ENCODE peak calls at places on chromosomes 11 and 22, in six cellular contexts. Q, H, S, Y, M and D are unnamed samples. For H3K4me1 and H3K36me3, the result is how much of the 10 kb centered on the place peaks cover.

GRCh38 chr22:45125198-45125597 is 38.5 kb upstream of the NUP50 start:
- DNase-seq in Q (no peak), H (no peak), S (no peak), Y (no peak), M (no peak), D (peak)

GRCh38 chr11:44775366-44776356 is 48.9 kb downstream of the TSPAN18 start:
- DNase-seq in Q (peak), H (peak), S (peak), Y (no peak), M (no peak), D (no peak)

GRCh38 chr11:117563556-117563955 is 233.5 kb downstream of the DSCAML1 start:
- DNase-seq in Q (peak), H (no peak), S (no peak), Y (no peak), M (no peak), D (no peak)

GRCh38 chr11:65132988-65133700 is 1.2 kb downstream of the SYVN1 start:
- DNase-seq in Q (peak), H (peak), S (peak), Y (no peak), M (peak), D (peak)

GRCh38 chr22:27514612-27515011 is 286.9 kb downstream of the MN1 start:
- DNase-seq in Q (no peak), H (no peak), S (no peak), Y (no peak), M (no peak), D (no peak)

GRCh38 chr11:12239396-12240298 is 129.3 kb downstream of the MICAL2 start:
- DNase-seq in Q (no peak), H (peak), S (no peak), Y (no peak), M (peak), D (no peak)

GRCh38 chr11:69981119-69981770 is 96.9 kb upstream of the ANO1 start:
- DNase-seq in Q (peak), H (no peak), S (no peak), Y (no peak), M (no peak), D (no peak)

GRCh38 chr11:16745950-16746349 is 7.5 kb downstream of the C11orf58 start:
- DNase-seq in Q (no peak), H (no peak), S (no peak), Y (no peak), M (no peak), D (no peak)

GRCh38 chr11:75270896-75271415 is 30.4 kb downstream of the TPBGL start:
- DNase-seq in Q (peak), H (no peak), S (peak), Y (no peak), M (no peak), D (no peak)

GRCh38 chr11:46697303-46697702 is 3.1 kb downstream of the ARHGAP1 start:
- DNase-seq in Q (no peak), H (no peak), S (no peak), Y (no peak), M (no peak), D (no peak)

GRCh38 chr11:25794804-25795203 is 537.1 kb upstream of the ANO3 start:
- DNase-seq in Q (no peak), H (no peak), S (no peak), Y (no peak), M (no peak), D (no peak)

GRCh38 chr11:64890084-64890944 is 11.9 kb upstream of the EHD1 start:
- DNase-seq in Q (no peak), H (no peak), S (peak), Y (no peak), M (no peak), D (no peak)

GRCh38 chr11:91981995-91982394 is 242.6 kb upstream of the FAT3 start:
- DNase-seq in Q (no peak), H (peak), S (peak), Y (peak), M (no peak), D (no peak)

GRCh38 chr11:7890417-7891179 is 40.5 kb downstream of the OR10A6 start:
- DNase-seq in Q (no peak), H (no peak), S (no peak), Y (no peak), M (no peak), D (no peak)

GRCh38 chr11:16278273-16278672 is 78.1 kb downstream of the SOX6 start:
- DNase-seq in Q (no peak), H (no peak), S (no peak), Y (no peak), M (no peak), D (no peak)

GRCh38 chr22:45435544-45436139 is 22.1 kb downstream of the RIBC2 start:
- DNase-seq in Q (peak), H (peak), S (peak), Y (peak), M (peak), D (peak)

GRCh38 chr11:76588455-76589325 is 81.9 kb downstream of the LRRC32 start:
- DNase-seq in Q (peak), H (peak), S (peak), Y (no peak), M (peak), D (no peak)

GRCh38 chr11:67545280-67545679 is 22.0 kb upstream of the CABP2 start:
- DNase-seq in Q (no peak), H (no peak), S (peak), Y (no peak), M (no peak), D (no peak)

GRCh38 chr22:36860821-36861659 is at the start of gene NCF4:
- DNase-seq in Q (peak), H (peak), S (peak), Y (peak), M (peak), D (no peak)

GRCh38 chr11:20066013-20066782 is 94.1 kb downstream of the DBX1 start:
- DNase-seq in Q (no peak), H (no peak), S (no peak), Y (no peak), M (no peak), D (no peak)

GRCh38 chr11:8689726-8690255 is 7.2 kb downstream of the RPL27A start:
- DNase-seq in Q (peak), H (no peak), S (no peak), Y (no peak), M (no peak), D (no peak)

GRCh38 chr22:19715286-19715939 is 1.1 kb downstream of the SEPTIN5 start:
- DNase-seq in Q (peak), H (no peak), S (no peak), Y (no peak), M (no peak), D (no peak)

GRCh38 chr11:113022267-113022666 is 61.0 kb downstream of the NCAM1 start:
- DNase-seq in Q (no peak), H (no peak), S (no peak), Y (no peak), M (no peak), D (no peak)

GRCh38 chr22:46017166-46017565 is 40.2 kb upstream of the WNT7B start:
- DNase-seq in Q (no peak), H (no peak), S (no peak), Y (no peak), M (no peak), D (no peak)

GRCh38 chr22:43878079-43878795 is 13.6 kb downstream of the PNPLA5 start:
- DNase-seq in Q (peak), H (no peak), S (no peak), Y (no peak), M (no peak), D (no peak)

GRCh38 chr22:45502215-45503070 is at the start of gene FBLN1:
- DNase-seq in Q (no peak), H (no peak), S (no peak), Y (no peak), M (peak), D (peak)

GRCh38 chr11:8768625-8769333 is 86.2 kb downstream of the RPL27A start:
- DNase-seq in Q (no peak), H (peak), S (no peak), Y (peak), M (no peak), D (peak)

GRCh38 chr11:132062541-132062940 is 692.1 kb downstream of the NTM start:
- DNase-seq in Q (no peak), H (no peak), S (no peak), Y (no peak), M (no peak), D (peak)

GRCh38 chr11:68215524-68216170 is 2.6 kb upstream of the KMT5B start:
- DNase-seq in Q (no peak), H (no peak), S (no peak), Y (no peak), M (no peak), D (no peak)

GRCh38 chr11:44952500-44953260 is 2.0 kb upstream of the TP53I11 start:
- DNase-seq in Q (no peak), H (no peak), S (no peak), Y (no peak), M (no peak), D (no peak)

GRCh38 chr11:26983645-26984044 is 10.3 kb upstream of the FIBIN start:
- DNase-seq in Q (no peak), H (no peak), S (no peak), Y (no peak), M (no peak), D (no peak)

GRCh38 chr11:74185695-74186094 is 14.6 kb downstream of the PPME1 start:
- DNase-seq in Q (no peak), H (no peak), S (no peak), Y (no peak), M (no peak), D (no peak)

GRCh38 chr11:125807909-125808308 is 20.0 kb downstream of the PATE3 start:
- DNase-seq in Q (no peak), H (no peak), S (no peak), Y (no peak), M (no peak), D (no peak)

GRCh38 chr11:119155733-119156492 is 7.1 kb downstream of the ABCG4 start:
- DNase-seq in Q (no peak), H (no peak), S (peak), Y (no peak), M (no peak), D (peak)

GRCh38 chr11:119433369-119433749 is 10.4 kb upstream of the THY1 start:
- DNase-seq in Q (no peak), H (no peak), S (no peak), Y (no peak), M (no peak), D (peak)

DNA sequence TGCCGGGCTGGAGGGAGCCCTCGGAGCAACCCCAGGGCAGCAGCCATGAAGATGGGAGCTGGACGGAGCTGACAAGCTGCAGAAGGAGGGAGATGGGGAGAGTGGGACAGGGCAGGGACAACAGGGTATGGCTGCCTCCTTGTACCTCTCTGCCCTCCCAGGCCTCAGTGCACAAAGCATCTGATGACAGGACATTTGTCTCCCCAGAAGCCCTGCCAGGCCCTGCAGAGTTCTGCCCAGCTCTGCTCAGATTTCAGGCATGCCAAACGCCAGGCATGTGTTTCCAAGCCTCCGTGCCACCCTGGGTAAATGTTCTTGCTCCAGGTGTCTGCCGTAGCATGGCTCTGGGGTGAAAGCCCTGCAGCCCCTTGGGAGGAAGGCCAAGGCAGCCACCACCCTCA is 1.1 kb upstream of the IFITM10 start:
- DNase-seq in Q (peak), H (no peak), S (no peak), Y (no peak), M (no peak), D (no peak)
- H3K4me1 ChIP-seq in Q (half or more), H (under half), S (under half), Y (under half), M (under half), D (under half)

GRCh38 chr11:694563-695331 is at the start of gene DEAF1:
- DNase-seq in Q (peak), H (peak), S (peak), Y (peak), M (peak), D (peak)

GRCh38 chr11:693887-694562 is 997 bp downstream of the DEAF1 start:
- DNase-seq in Q (peak), H (no peak), S (peak), Y (no peak), M (peak), D (no peak)

GRCh38 chr11:691710-692590 is 3.1 kb downstream of the DEAF1 start:
- DNase-seq in Q (no peak), H (no peak), S (no peak), Y (no peak), M (no peak), D (no peak)

GRCh38 chr11:692824-693414 is 2.1 kb downstream of the DEAF1 start:
- DNase-seq in Q (peak), H (no peak), S (no peak), Y (no peak), M (no peak), D (no peak)

DNA sequence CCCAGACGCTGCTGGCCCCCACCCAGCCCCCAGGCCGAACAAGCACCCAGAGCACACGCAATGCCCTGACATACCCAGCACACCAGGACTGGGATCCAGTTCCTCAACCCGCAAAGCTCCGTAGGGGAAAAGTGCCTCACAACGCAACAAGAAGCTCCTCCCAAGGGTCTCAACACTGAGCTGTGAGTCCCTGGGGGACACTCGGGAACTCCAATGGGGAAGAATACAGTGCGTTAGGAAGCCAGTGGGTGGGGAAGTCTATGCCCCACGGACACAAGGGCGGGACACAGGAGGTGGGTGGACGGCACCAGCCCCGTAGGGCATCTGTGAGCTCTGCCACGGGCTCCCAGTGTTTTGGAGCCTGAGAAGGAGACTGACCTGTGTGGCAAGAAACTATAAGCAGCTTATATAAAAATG is 1.6 kb downstream of the DEAF1 start:
- DNase-seq in Q (peak), H (no peak), S (no peak), Y (no peak), M (no peak), D (no peak)
- H3K4me3 ChIP-seq in Q (no peak), H (no peak), S (no peak), Y (peak), M (peak), D (no peak)

GRCh38 chr11:95778699-95779098 is 10.9 kb downstream of the FAM76B start:
- DNase-seq in Q (no peak), H (no peak), S (no peak), Y (no peak), M (no peak), D (no peak)
- H3K36me3 ChIP-seq in Q (half or more), H (under half), S (under half), Y (under half), M (half or more), D (under half)

GRCh38 chr11:61921446-61921845 is 4.1 kb upstream of the RAB3IL1 start:
- DNase-seq in Q (no peak), H (no peak), S (no peak), Y (no peak), M (no peak), D (no peak)
- H3K4me1 ChIP-seq in Q (half or more), H (under half), S (under half), Y (under half), M (under half), D (under half)

DNA sequence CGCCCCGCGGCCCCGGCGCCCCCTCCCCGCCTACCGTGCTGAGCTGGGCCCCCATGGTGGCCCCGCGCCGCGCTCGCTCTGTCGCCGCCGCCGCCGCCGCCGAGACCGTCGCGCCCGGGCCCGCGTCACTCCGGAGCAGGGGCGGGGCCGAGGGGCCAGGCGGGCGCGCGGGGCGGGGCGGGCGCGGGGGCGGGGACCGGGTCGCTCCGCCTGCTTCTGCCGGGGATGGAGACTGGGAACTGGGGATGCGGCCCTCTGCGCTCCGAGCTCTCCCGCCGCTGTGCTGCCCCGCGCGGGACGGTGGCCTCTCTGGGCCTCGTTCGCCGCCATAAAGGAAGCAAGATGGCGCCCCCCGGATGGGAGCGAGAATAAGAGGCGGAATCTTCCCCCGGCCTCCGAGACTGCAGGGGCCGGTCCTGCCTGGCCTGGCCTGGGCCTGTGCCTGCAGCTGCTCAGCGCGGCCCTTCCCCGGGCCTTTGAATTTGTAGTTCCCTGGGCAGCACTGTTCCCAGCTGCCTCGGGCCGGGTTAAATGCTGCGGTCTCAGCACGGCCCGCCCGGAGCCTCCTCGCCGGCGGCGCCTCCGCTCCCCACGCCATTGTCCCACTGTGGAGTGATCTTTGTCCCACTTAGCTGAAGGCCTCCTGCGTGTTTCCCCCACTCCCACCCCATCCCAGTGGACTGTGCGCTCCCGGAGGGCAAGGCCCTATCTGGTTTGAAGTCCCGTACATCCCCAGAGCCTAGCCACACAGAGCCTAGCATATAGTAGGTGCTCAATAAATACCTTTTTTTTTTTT is at the start of gene CYB5R3:
- DNase-seq in Q (peak), H (peak), S (peak), Y (no peak), M (peak), D (peak)
- H3K4me3 ChIP-seq in Q (peak), H (peak), S (peak), Y (peak), M (peak), D (peak)

DNA sequence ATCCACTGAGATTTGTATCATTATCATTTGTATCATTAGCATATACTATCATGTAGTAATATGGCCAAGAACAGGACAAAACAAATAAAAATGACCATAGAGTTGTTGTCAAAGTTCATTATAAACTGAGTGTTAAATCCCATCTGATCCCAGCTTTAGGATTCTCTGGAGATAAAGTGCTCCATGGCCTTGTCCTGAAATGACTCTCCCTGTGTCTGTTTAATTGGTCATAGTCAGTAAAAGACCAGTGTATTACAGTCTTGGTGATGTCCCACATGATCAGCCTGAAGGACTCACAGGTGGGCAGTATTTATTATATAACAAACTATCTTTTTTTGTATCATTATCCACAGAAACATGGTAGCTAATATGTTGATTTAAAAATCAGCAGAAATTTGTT is 361.6 kb downstream of the TMEM135 start:
- DNase-seq in Q (no peak), H (no peak), S (no peak), Y (no peak), M (no peak), D (no peak)
- H3K36me3 ChIP-seq in Q (under half), H (under half), S (under half), Y (under half), M (under half), D (under half)

DNA sequence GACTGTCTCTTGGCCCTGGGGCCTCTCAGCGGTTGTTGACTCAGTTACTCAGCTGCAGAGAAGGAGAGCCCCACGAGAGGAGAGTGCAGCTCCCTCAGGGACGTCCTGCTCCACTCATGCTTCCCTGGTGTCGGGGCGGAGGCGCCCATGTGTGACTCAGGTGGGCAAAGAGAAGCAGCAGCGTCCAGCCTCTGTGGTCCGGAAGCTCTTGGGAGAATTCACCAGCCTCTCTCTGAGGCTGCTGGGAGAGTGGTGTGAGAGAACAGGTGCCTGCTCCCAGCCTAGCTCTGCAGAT is 25.7 kb downstream of the GLB1L2 start:
- DNase-seq in Q (no peak), H (no peak), S (no peak), Y (no peak), M (no peak), D (no peak)
- H3K4me1 ChIP-seq in Q (under half), H (under half), S (under half), Y (under half), M (under half), D (under half)

GRCh38 chr22:17260291-17260690 is 41.1 kb upstream of the ADA2 start:
- DNase-seq in Q (no peak), H (no peak), S (no peak), Y (no peak), M (no peak), D (no peak)

GRCh38 chr22:17257091-17257490 is 37.9 kb upstream of the ADA2 start:
- DNase-seq in Q (no peak), H (no peak), S (no peak), Y (no peak), M (no peak), D (no peak)

GRCh38 chr22:17258015-17258827 is 39.0 kb upstream of the ADA2 start:
- DNase-seq in Q (peak), H (peak), S (peak), Y (no peak), M (peak), D (no peak)

GRCh38 chr22:17260950-17261349 is 41.7 kb upstream of the ADA2 start:
- DNase-seq in Q (no peak), H (no peak), S (no peak), Y (no peak), M (no peak), D (no peak)

DNA sequence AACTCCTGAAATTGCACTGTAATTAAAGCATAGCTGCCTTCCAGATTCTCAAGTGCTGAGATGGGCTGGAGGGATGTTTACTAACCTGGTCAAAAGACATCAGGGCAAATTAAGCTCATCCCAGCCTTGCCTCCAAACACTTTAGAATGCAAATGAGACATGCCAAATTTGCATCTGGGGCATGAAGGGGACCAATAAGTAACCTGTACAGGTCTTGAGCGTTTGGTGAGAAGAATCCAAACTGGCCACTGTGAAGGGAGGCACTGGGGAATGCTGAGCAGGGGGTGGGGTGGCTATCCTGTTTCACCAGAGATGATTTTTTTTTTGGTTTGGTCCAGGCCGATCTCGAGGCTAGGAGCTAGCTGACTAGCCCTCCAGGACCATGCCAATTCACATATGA is 38.3 kb upstream of the ADA2 start:
- DNase-seq in Q (no peak), H (no peak), S (no peak), Y (no peak), M (no peak), D (no peak)
- H3K4me3 ChIP-seq in Q (no peak), H (no peak), S (no peak), Y (no peak), M (no peak), D (no peak)